ENCODE peak calls at places on chromosomes 4 and X, in ten cellular contexts. X is M059J, O is lung, E is H9, Y is amniotic stem cell, Z is Calu3, C is DMS153, B is lower lobe of right lung, U is endothelial cell, S is glutamatergic neuron. I is an unnamed sample.

GRCh38 chr4:102696763-102697162 is 64.0 kb downstream of the MANBA start:
- DNase-seq in S (no peak), U (no peak), E (no peak), C (no peak), O (no peak), Y (no peak), X (no peak), Z (no peak), B (no peak), I (no peak)

GRCh38 chr4:38795087-38795486 is 9.5 kb downstream of the TLR1 start:
- DNase-seq in U (no peak), S (no peak), Y (no peak), E (no peak), O (no peak), Z (no peak), X (no peak), B (no peak), C (no peak), I (no peak)

GRCh38 chr4:56007154-56007553 is 58.4 kb downstream of the CEP135 start:
- DNase-seq in C (no peak), Z (no peak), E (no peak), X (no peak), Y (no peak), S (no peak), U (no peak), B (no peak), O (no peak), I (no peak)

GRCh38 chr4:5888222-5888701 is 4.6 kb downstream of the CRMP1 start:
- DNase-seq in S (peak), Y (no peak), B (no peak), C (no peak), U (peak), Z (no peak), X (no peak), E (peak), O (no peak), I (no peak)

GRCh38 chrX:130529531-130529930 is 127.7 kb downstream of the RBMX2 start:
- DNase-seq in Y (no peak), Z (no peak), X (peak), O (no peak), E (no peak), B (no peak), C (no peak), U (no peak), S (no peak), I (no peak)

GRCh38 chr4:121421594-121421993 is 40.8 kb upstream of the QRFPR start:
- DNase-seq in O (no peak), Z (no peak), Y (no peak), X (peak), U (no peak), S (no peak), B (no peak), C (no peak), E (no peak), I (no peak)

GRCh38 chr4:176601156-176601555 is 191.6 kb downstream of the VEGFC start:
- DNase-seq in B (no peak), X (peak), C (no peak), O (no peak), E (no peak), U (no peak), S (no peak), Y (no peak), Z (no peak), I (no peak)

GRCh38 chr4:172232966-172233365 is 419.8 kb downstream of the GALNTL6 start:
- DNase-seq in X (no peak), U (peak), S (peak), Z (no peak), C (no peak), B (no peak), E (peak), O (no peak), Y (no peak), I (no peak)

GRCh38 chr4:82124365-82124764 is 249.4 kb downstream of the HNRNPD start:
- DNase-seq in E (no peak), S (peak), B (no peak), X (peak), O (no peak), Z (no peak), C (no peak), Y (no peak), U (no peak), I (no peak)

GRCh38 chr4:139214039-139214534 is 37.1 kb upstream of the ELF2 start:
- DNase-seq in S (no peak), O (no peak), X (no peak), E (peak), Z (no peak), Y (no peak), B (no peak), C (peak), U (no peak), I (peak)

GRCh38 chrX:45849261-45849660 is 648.6 kb upstream of the DIPK2B start:
- DNase-seq in E (no peak), C (peak), X (peak), U (no peak), Y (peak), Z (peak), B (no peak), S (no peak), O (no peak), I (no peak)

I was measured in mucosa of descending colon.